ENCODE peak calls at places on chromosomes 6 and 20, in five cellular contexts. One of them, this sample, is unnamed.
A peak's percentile ranks its signal among the peaks of the same experiment; 100 is the strongest.

GRCh38 chr6:34093206-34093605 is 52.7 kb downstream of the GRM4 start:
- DNase-seq in brain microvascular endothelial cell: no peak
- DNase-seq in lower lobe of right lung: no peak
- DNase-seq in AG04450: no peak
- DNase-seq in caudate nucleus: no peak
- DNase-seq in this sample: no peak

GRCh38 chr6:32692019-32692418 is 25.6 kb upstream of the HLA-DQB1 start:
- DNase-seq in caudate nucleus: no peak
- DNase-seq in AG04450: no peak
- DNase-seq in lower lobe of right lung: peak; percentile 50
- DNase-seq in brain microvascular endothelial cell: no peak
- DNase-seq in this sample: peak; percentile 41

GRCh38 chr6:79868098-79868722 is 79.1 kb downstream of the ELOVL4 start:
- DNase-seq in brain microvascular endothelial cell: peak; percentile 65
- DNase-seq in AG04450: peak; percentile 39
- DNase-seq in lower lobe of right lung: no peak
- DNase-seq in caudate nucleus: no peak
- DNase-seq in this sample: no peak

GRCh38 chr6:161359617-161359945 is 85.7 kb upstream of the AGPAT4 start:
- DNase-seq in caudate nucleus: no peak
- DNase-seq in brain microvascular endothelial cell: no peak
- DNase-seq in AG04450: no peak
- DNase-seq in lower lobe of right lung: no peak
- DNase-seq in this sample: no peak

GRCh38 chr6:22904413-22904812 is 335.0 kb downstream of the HDGFL1 start:
- DNase-seq in lower lobe of right lung: no peak
- DNase-seq in caudate nucleus: no peak
- DNase-seq in brain microvascular endothelial cell: no peak
- DNase-seq in AG04450: no peak
- DNase-seq in this sample: no peak

GRCh38 chr6:158847786-158848185 is 28.6 kb upstream of the EZR start:
- DNase-seq in lower lobe of right lung: no peak
- DNase-seq in brain microvascular endothelial cell: no peak
- DNase-seq in caudate nucleus: no peak
- DNase-seq in AG04450: no peak
- DNase-seq in this sample: no peak

GRCh38 chr20:17614812-17615644 is 45.2 kb downstream of the DSTN start:
- DNase-seq in brain microvascular endothelial cell: no peak
- DNase-seq in caudate nucleus: no peak
- DNase-seq in AG04450: no peak
- DNase-seq in lower lobe of right lung: peak; percentile 61
- DNase-seq in this sample: peak; percentile 74

GRCh38 chr6:31149827-31150447 is 7.7 kb downstream of the CCHCR1 start:
- DNase-seq in AG04450: no peak
- DNase-seq in brain microvascular endothelial cell: no peak
- DNase-seq in caudate nucleus: no peak
- DNase-seq in lower lobe of right lung: no peak
- DNase-seq in this sample: no peak

GRCh38 chr6:44201200-44201599 is 15.5 kb upstream of the MYMX start:
- DNase-seq in brain microvascular endothelial cell: no peak
- DNase-seq in lower lobe of right lung: peak; percentile 33
- DNase-seq in caudate nucleus: no peak
- DNase-seq in AG04450: no peak
- DNase-seq in this sample: no peak

GRCh38 chr20:48697845-48698491 is 129.8 kb downstream of the PREX1 start:
- DNase-seq in caudate nucleus: no peak
- DNase-seq in lower lobe of right lung: peak; percentile 93
- DNase-seq in AG04450: peak; percentile 52
- DNase-seq in brain microvascular endothelial cell: peak; percentile 51
- DNase-seq in this sample: peak; percentile 93

GRCh38 chr6:11042025-11042749 is 1.9 kb downstream of the ELOVL2 start:
- DNase-seq in lower lobe of right lung: no peak
- DNase-seq in AG04450: no peak
- DNase-seq in caudate nucleus: no peak
- DNase-seq in brain microvascular endothelial cell: no peak
- DNase-seq in this sample: no peak

GRCh38 chr20:58131581-58132142 is 96.8 kb downstream of the ANKRD60 start:
- DNase-seq in caudate nucleus: no peak
- DNase-seq in AG04450: no peak
- DNase-seq in brain microvascular endothelial cell: peak; percentile 75
- DNase-seq in lower lobe of right lung: no peak
- DNase-seq in this sample: no peak

GRCh38 chr6:122788208-122788607 is 850 bp upstream of the SMPDL3A start:
- DNase-seq in brain microvascular endothelial cell: no peak
- DNase-seq in caudate nucleus: no peak
- DNase-seq in lower lobe of right lung: no peak
- DNase-seq in AG04450: no peak
- DNase-seq in this sample: no peak

GRCh38 chr6:29764422-29765196 is 41.4 kb downstream of the HLA-F start:
- DNase-seq in AG04450: no peak
- DNase-seq in caudate nucleus: no peak
- DNase-seq in lower lobe of right lung: no peak
- DNase-seq in brain microvascular endothelial cell: no peak
- DNase-seq in this sample: no peak

GRCh38 chr6:15441215-15441868 is 195.5 kb downstream of the JARID2 start:
- DNase-seq in brain microvascular endothelial cell: peak; percentile 70
- DNase-seq in lower lobe of right lung: no peak
- DNase-seq in caudate nucleus: no peak
- DNase-seq in AG04450: no peak
- DNase-seq in this sample: no peak

GRCh38 chr6:579339-579738 is 77.6 kb downstream of the HUS1B start:
- DNase-seq in AG04450: no peak
- DNase-seq in caudate nucleus: no peak
- DNase-seq in brain microvascular endothelial cell: peak; percentile 20
- DNase-seq in lower lobe of right lung: no peak
- DNase-seq in this sample: no peak

GRCh38 chr20:45407783-45408645 is at the start of gene DBNDD2:
- DNase-seq in caudate nucleus: peak; percentile 44
- DNase-seq in AG04450: no peak
- DNase-seq in brain microvascular endothelial cell: no peak
- DNase-seq in lower lobe of right lung: no peak
- DNase-seq in this sample: peak; percentile 58

GRCh38 chr6:7468382-7469081 is 72.9 kb upstream of the DSP start:
- DNase-seq in AG04450: no peak
- DNase-seq in brain microvascular endothelial cell: peak; percentile 81
- DNase-seq in lower lobe of right lung: no peak
- DNase-seq in caudate nucleus: peak; percentile 47
- DNase-seq in this sample: peak; percentile 76

GRCh38 chr6:111555041-111555440 is 50.6 kb downstream of the TRAF3IP2 start:
- DNase-seq in lower lobe of right lung: no peak
- DNase-seq in brain microvascular endothelial cell: no peak
- DNase-seq in AG04450: no peak
- DNase-seq in caudate nucleus: no peak
- DNase-seq in this sample: no peak

GRCh38 chr6:142361765-142362540 is 60.1 kb downstream of the ADGRG6 start:
- DNase-seq in lower lobe of right lung: no peak
- DNase-seq in AG04450: peak; percentile 84
- DNase-seq in brain microvascular endothelial cell: peak; percentile 58
- DNase-seq in caudate nucleus: no peak
- DNase-seq in this sample: no peak

GRCh38 chr6:129671442-129672344 is 38.3 kb downstream of the ARHGAP18 start:
- DNase-seq in brain microvascular endothelial cell: no peak
- DNase-seq in AG04450: no peak
- DNase-seq in caudate nucleus: no peak
- DNase-seq in lower lobe of right lung: peak; percentile 80
- DNase-seq in this sample: no peak

GRCh38 chr20:32067234-32067821 is 15.3 kb downstream of the HCK start:
- DNase-seq in lower lobe of right lung: no peak
- DNase-seq in AG04450: peak; percentile 36
- DNase-seq in caudate nucleus: no peak
- DNase-seq in brain microvascular endothelial cell: peak; percentile 85
- DNase-seq in this sample: no peak

GRCh38 chr6:41097467-41098090 is 24.8 kb downstream of the NFYA start:
- DNase-seq in caudate nucleus: no peak
- DNase-seq in brain microvascular endothelial cell: peak; percentile 64
- DNase-seq in AG04450: no peak
- DNase-seq in lower lobe of right lung: no peak
- DNase-seq in this sample: no peak

GRCh38 chr6:127435717-127436220 is 23.4 kb downstream of the KIAA0408 start:
- DNase-seq in AG04450: no peak
- DNase-seq in caudate nucleus: no peak
- DNase-seq in brain microvascular endothelial cell: no peak
- DNase-seq in lower lobe of right lung: no peak
- DNase-seq in this sample: no peak

DNA sequence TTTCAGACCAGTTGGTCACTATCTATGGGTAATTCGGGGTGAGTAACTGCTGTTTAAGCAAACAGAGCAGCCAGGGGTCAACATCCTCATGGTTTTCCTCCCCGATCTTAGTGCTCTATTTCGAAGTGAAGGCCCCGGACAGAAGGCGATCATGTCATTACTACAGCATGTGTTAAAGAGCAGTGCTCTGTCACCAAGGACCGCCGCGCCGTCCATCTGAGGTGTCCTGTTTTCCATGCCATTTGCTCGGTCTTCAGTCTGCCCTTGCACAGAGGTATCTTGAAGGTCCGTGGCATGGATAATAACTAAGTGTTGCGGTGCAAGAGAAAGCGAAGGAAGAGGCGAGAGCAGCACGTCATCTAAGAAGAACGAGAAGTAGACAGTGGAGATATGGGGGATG is 25.1 kb downstream of the PPP1R3G start:
- DNase-seq in lower lobe of right lung: no peak
- DNase-seq in brain microvascular endothelial cell: no peak
- DNase-seq in caudate nucleus: no peak
- DNase-seq in AG04450: no peak
- DNase-seq in this sample: no peak
- H3K27ac ChIP-seq in lower lobe of right lung: no peak overlapping the region
- H3K27ac ChIP-seq in brain microvascular endothelial cell: no peak overlapping the region
- H3K27ac ChIP-seq in caudate nucleus: no peak overlapping the region
- H3K27ac ChIP-seq in AG04450: no peak overlapping the region
- H3K27ac ChIP-seq in this sample: no peak overlapping the region

DNA sequence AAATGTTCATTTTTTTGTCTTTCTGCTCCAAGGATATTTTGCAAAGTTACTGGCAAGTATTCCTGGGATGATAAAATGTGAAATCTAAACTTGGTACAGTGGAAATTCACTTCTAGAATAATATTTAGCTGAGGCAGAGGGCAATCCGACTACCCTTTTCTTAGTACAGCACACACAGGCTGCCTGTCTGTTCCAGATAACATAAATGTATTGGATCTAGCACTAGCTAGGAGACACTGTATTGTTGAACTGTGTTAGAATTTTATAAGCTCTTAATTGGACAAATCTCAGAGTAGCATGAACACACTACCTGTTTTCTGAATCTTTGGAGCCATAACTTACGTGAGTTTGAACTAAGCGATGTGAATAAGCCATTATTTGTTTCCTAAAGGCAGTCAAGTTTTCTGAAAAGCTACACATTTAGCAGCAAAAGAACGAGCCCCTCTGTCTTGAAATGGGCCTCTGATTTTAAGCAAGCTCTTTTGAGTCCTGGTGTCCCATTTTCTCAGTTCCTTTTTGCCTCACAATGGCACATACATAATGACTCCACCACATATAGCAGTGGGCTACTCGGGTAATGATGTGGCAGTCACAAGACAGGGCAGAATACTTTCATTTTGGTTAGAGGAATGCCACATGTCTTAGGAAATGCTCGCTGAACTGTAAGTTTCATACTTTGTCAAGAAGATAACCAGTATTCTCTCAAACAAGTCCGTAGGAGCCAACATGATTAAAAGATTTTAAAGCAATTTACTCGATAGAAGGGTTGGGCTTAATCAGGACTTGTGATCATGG is 116.5 kb upstream of the ESR1 start:
- DNase-seq in caudate nucleus: no peak
- DNase-seq in lower lobe of right lung: no peak
- DNase-seq in brain microvascular endothelial cell: no peak
- DNase-seq in AG04450: no peak
- DNase-seq in this sample: no peak
- H3K27ac ChIP-seq in caudate nucleus: no peak overlapping the region
- H3K27ac ChIP-seq in lower lobe of right lung: peak overlapping the region; percentile 75
- H3K27ac ChIP-seq in brain microvascular endothelial cell: no peak overlapping the region
- H3K27ac ChIP-seq in AG04450: no peak overlapping the region
- H3K27ac ChIP-seq in this sample: peak overlapping the region; percentile 52

DNA sequence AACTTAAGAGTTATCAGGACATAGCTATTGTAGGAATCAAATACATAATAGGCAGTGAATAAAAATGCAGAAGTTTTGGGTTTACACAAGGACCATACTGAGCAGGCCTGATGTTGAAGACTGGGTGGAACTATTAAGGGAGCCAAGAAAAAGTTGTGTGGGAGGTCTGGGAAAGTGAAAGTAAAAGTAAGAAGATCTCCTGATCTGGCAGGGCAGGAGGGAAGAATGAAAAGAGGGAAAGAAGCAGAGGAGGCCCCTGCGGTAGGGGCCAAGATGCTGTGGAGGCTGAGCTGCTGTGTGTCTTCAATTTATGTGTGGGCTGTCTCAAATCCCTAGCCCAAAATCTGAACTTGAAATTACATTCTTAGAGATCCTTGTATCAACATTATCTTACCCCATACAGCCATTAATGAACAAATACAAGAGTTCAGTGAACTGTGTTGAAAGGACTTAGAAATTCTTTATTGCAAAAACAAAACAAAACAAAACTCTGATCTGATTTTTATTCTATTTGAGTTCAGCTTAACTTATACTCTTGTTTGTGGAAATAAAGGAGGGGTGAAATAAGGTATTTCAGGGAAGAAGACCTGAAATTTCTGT is 1183.8 kb downstream of the HACE1 start:
- DNase-seq in caudate nucleus: no peak
- DNase-seq in AG04450: no peak
- DNase-seq in lower lobe of right lung: no peak
- DNase-seq in brain microvascular endothelial cell: peak; percentile 17
- DNase-seq in this sample: no peak
- H3K27ac ChIP-seq in caudate nucleus: no peak overlapping the region
- H3K27ac ChIP-seq in AG04450: no peak overlapping the region
- H3K27ac ChIP-seq in lower lobe of right lung: no peak overlapping the region
- H3K27ac ChIP-seq in brain microvascular endothelial cell: no peak overlapping the region
- H3K27ac ChIP-seq in this sample: no peak overlapping the region

GRCh38 chr6:136226674-136227377 is 23.3 kb downstream of the MTFR2 start:
- DNase-seq in brain microvascular endothelial cell: no peak
- DNase-seq in lower lobe of right lung: no peak
- DNase-seq in AG04450: no peak
- DNase-seq in caudate nucleus: no peak
- DNase-seq in this sample: no peak
- H3K27ac ChIP-seq in brain microvascular endothelial cell: no peak overlapping the region
- H3K27ac ChIP-seq in lower lobe of right lung: no peak overlapping the region
- H3K27ac ChIP-seq in AG04450: no peak overlapping the region
- H3K27ac ChIP-seq in caudate nucleus: no peak overlapping the region
- H3K27ac ChIP-seq in this sample: no peak overlapping the region

GRCh38 chr6:43074847-43075741 is 1.0 kb upstream of the PTK7 start:
- DNase-seq in lower lobe of right lung: no peak
- DNase-seq in AG04450: peak; percentile 84
- DNase-seq in brain microvascular endothelial cell: peak; percentile 23
- DNase-seq in caudate nucleus: no peak
- DNase-seq in this sample: peak; percentile 56
- H3K27ac ChIP-seq in lower lobe of right lung: peak overlapping the region; percentile 36
- H3K27ac ChIP-seq in AG04450: peak overlapping the region; percentile 96
- H3K27ac ChIP-seq in brain microvascular endothelial cell: peak overlapping the region; percentile 36
- H3K27ac ChIP-seq in caudate nucleus: no peak overlapping the region
- H3K27ac ChIP-seq in this sample: no peak overlapping the region

DNA sequence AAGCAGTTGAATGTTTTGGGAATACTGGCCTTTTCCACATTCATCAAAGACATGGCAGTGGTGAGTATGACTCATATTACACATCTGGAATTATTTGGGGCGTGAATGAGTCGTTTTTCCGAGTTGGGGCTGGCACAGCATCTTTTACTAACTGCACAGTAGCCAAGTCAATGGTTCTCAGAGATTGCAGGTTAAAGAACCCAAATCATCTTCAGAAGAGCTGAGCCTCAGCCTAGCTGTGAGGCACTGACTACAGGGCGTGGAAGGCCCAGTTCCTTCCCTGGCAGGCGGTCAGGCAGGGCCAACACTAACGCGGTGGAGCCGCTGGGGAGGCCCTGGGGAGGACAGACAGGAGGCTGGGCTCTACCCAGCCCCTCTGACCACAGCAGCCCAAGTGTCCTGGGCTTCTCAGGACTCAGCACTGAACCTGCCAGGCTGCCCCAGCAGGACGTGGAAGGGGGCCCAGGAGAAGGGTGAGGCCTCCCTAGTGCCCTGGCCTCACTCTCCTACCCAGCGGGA is 20.1 kb upstream of the HELZ2 start:
- DNase-seq in AG04450: no peak
- DNase-seq in lower lobe of right lung: no peak
- DNase-seq in brain microvascular endothelial cell: peak; percentile 49
- DNase-seq in caudate nucleus: no peak
- DNase-seq in this sample: no peak
- H3K27ac ChIP-seq in AG04450: peak overlapping the region; percentile 31
- H3K27ac ChIP-seq in lower lobe of right lung: no peak overlapping the region
- H3K27ac ChIP-seq in brain microvascular endothelial cell: no peak overlapping the region
- H3K27ac ChIP-seq in caudate nucleus: no peak overlapping the region
- H3K27ac ChIP-seq in this sample: no peak overlapping the region

This sample was measured in right cardiac atrium.